ENCODE peak calls at places on chromosomes 7 and 10, in four cellular contexts. T is IMR-90, L is K562, M is GM12878. D is an unnamed sample.

GRCh38 chr7:87961754-87962153 is 27.7 kb downstream of the ADAM22 start:
- DNase-seq in T (no peak), L (no peak), M (no peak), D (no peak)

GRCh38 chr7:35185908-35186731 is 67.8 kb downstream of the TBX20 start:
- DNase-seq in T (peak), L (peak), M (no peak), D (peak)

GRCh38 chr7:19117870-19118608 is 603 bp upstream of the TWIST1 start:
- DNase-seq in T (peak), L (no peak), M (no peak), D (no peak)

GRCh38 chr10:52664629-52665028 is 108.0 kb downstream of the MBL2 start:
- DNase-seq in T (no peak), L (no peak), M (no peak), D (no peak)

GRCh38 chr10:23412223-23412622 is 26.7 kb upstream of the OTUD1 start:
- DNase-seq in T (peak), L (no peak), M (no peak), D (no peak)

GRCh38 chr7:50304158-50304910 is at the start of gene IKZF1:
- DNase-seq in T (no peak), L (peak), M (no peak), D (no peak)

GRCh38 chr10:95297402-95297801 is 6.6 kb upstream of the PDLIM1 start:
- DNase-seq in T (no peak), L (peak), M (no peak), D (no peak)

GRCh38 chr10:77800738-77801266 is 125.8 kb downstream of the DLG5 start:
- DNase-seq in T (peak), L (no peak), M (no peak), D (no peak)

GRCh38 chr10:118940386-118940785 is 89.1 kb upstream of the NANOS1 start:
- DNase-seq in T (no peak), L (no peak), M (no peak), D (no peak)

GRCh38 chr10:5481121-5481520 is 18.2 kb downstream of the CALML5 start:
- DNase-seq in T (no peak), L (no peak), M (no peak), D (no peak)

GRCh38 chr7:107610353-107610752 is 30.3 kb downstream of the BCAP29 start:
- DNase-seq in T (no peak), L (no peak), M (no peak), D (no peak)

GRCh38 chr10:122878799-122879338 is 512 bp downstream of the FAM24B start:
- DNase-seq in T (no peak), L (no peak), M (no peak), D (no peak)

GRCh38 chr10:112361951-112362770 is 11.8 kb upstream of the ACSL5 start:
- DNase-seq in T (peak), L (no peak), M (no peak), D (no peak)

GRCh38 chr10:63633677-63634487 is 112.7 kb downstream of the REEP3 start:
- DNase-seq in T (peak), L (peak), M (no peak), D (peak)

GRCh38 chr10:99528867-99529285 is 3.9 kb upstream of the NKX2-3 start:
- DNase-seq in T (no peak), L (no peak), M (no peak), D (no peak)

GRCh38 chr7:38773430-38773829 is 135.6 kb downstream of the VPS41 start:
- DNase-seq in T (peak), L (no peak), M (no peak), D (no peak)

GRCh38 chr10:52314822-52315552 is 906 bp downstream of the DKK1 start:
- DNase-seq in T (peak), L (no peak), M (no peak), D (peak)

GRCh38 chr7:70812511-70812910 is 319.4 kb upstream of the GALNT17 start:
- DNase-seq in T (no peak), L (no peak), M (no peak), D (no peak)

GRCh38 chr10:31758495-31758894 is 170.1 kb downstream of the ARHGAP12 start:
- DNase-seq in T (no peak), L (no peak), M (no peak), D (no peak)

GRCh38 chr7:14233026-14233897 is 243.8 kb upstream of the ETV1 start:
- DNase-seq in T (peak), L (no peak), M (no peak), D (no peak)

GRCh38 chr7:54992876-54993490 is 25.8 kb upstream of the EGFR start:
- DNase-seq in T (peak), L (no peak), M (no peak), D (no peak)

GRCh38 chr7:144835166-144835611 is 664 bp downstream of the TPK1 start:
- DNase-seq in T (peak), L (peak), M (peak), D (peak)

GRCh38 chr10:84156768-84157167 is 16.8 kb upstream of the GPR15LG start:
- DNase-seq in T (peak), L (no peak), M (no peak), D (no peak)

GRCh38 chr10:18400201-18400910 is 251.0 kb downstream of the NSUN6 start:
- DNase-seq in T (peak), L (peak), M (peak), D (peak)

GRCh38 chr7:151485006-151485732 is 34.5 kb downstream of the RHEB start:
- DNase-seq in T (peak), L (peak), M (no peak), D (peak)

GRCh38 chr7:17463511-17464085 is 165.1 kb downstream of the AHR start:
- DNase-seq in T (no peak), L (no peak), M (no peak), D (no peak)

GRCh38 chr10:87623191-87623590 is 36.5 kb upstream of the PAPSS2 start:
- DNase-seq in T (no peak), L (no peak), M (no peak), D (no peak)

GRCh38 chr7:11486271-11486670 is 345.7 kb downstream of the THSD7A start:
- DNase-seq in T (no peak), L (no peak), M (no peak), D (no peak)

GRCh38 chr10:26787362-26787761 is 73.4 kb downstream of the ABI1 start:
- DNase-seq in T (no peak), L (no peak), M (no peak), D (no peak)

GRCh38 chr7:143073556-143073955 is 21.4 kb downstream of the OR6V1 start:
- DNase-seq in T (no peak), L (no peak), M (no peak), D (no peak)

GRCh38 chr10:30510184-30510931 is 76.4 kb downstream of the MAP3K8 start:
- DNase-seq in T (peak), L (peak), M (no peak), D (peak)

DNA sequence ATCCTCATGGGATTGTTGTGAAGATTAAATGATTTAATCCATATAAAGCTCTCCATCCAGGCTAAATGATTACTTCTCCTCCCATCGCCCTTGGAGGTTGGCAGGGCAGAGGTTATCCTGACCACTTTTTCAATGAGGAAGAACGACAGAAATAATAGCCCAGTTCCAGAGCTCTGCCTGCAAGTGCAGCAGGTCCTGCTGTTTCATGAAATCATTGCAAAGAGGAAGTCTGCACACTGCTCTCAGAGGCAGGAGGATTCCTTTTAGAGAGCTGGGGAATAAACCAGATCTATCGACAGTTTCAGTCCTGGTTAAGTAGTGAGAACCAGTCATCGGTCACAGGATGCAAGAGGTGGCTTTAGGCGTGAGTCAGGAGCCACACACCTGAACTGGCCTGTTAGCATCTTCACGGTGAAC is 25.0 kb upstream of the CDH23 start:
- DNase-seq in T (no peak), L (no peak), M (peak), D (no peak)
- H3K4me2 ChIP-seq in T (no peak), L (no peak), M (peak), D (no peak)

GRCh38 chr10:108301002-108301401 is 1136.5 kb upstream of the SORCS1 start:
- DNase-seq in T (no peak), L (no peak), M (no peak), D (no peak)
- TF ChIP-seq ELK1 in T (no peak), L (no peak), M (no peak), D (no peak)

GRCh38 chr7:7682856-7683255 is 35.6 kb downstream of the RPA3 start:
- DNase-seq in T (no peak), L (no peak), M (no peak), D (no peak)
- H3K4me2 ChIP-seq in T (no peak), L (no peak), M (no peak), D (no peak)

DNA sequence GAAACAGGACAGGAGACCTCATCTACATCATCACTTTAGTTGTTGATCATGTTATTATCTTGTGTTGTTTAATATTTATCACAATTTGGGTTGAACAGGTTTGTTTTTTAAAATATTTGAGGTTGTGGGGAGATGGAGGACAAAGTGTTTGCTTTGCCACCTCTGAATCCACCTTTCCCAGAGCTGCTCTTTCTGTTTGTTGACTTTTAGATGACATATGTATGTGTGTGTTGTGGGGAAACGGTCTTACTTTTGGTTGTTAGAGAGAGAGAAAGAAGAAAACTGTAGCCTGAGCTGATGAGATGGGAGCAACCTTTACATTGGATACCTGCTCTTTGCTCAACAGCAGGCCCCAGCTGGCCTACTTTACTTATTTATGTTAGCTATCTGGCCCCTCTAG is 19.0 kb upstream of the SLC16A12 start:
- DNase-seq in T (no peak), L (no peak), M (no peak), D (no peak)
- TF ChIP-seq ELK1 in T (no peak), L (no peak), M (no peak), D (no peak)

GRCh38 chr10:24963646-24964045 is 11.2 kb upstream of the PRTFDC1 start:
- DNase-seq in T (no peak), L (no peak), M (no peak), D (no peak)
- H3K4me2 ChIP-seq in T (no peak), L (no peak), M (no peak), D (peak)

DNA sequence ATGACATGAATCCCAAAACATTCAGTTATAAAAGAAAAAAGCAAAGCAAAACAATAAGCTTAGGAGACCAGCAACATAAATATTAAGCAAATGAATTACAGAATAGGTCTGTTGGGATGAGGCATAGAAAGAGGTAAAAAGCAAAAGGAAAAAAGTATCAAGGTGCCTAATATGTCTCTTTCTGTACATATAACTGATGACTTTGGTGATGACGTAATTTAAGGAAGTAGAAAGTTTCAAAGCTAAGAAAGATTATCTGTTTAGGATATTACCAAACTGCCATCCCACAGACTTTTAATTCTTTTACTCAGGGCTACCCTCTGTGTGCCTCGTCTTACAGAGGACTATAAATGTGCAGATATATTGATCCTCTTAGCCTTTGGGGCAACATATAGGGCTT is 1066.5 kb downstream of the SORCS3 start:
- DNase-seq in T (no peak), L (no peak), M (no peak), D (no peak)
- TF ChIP-seq ELK1 in T (no peak), L (no peak), M (no peak), D (no peak)

GRCh38 chr7:47936323-47936722 is 11.9 kb downstream of the PKD1L1 start:
- DNase-seq in T (no peak), L (no peak), M (no peak), D (no peak)

GRCh38 chr7:47935336-47935735 is 12.9 kb downstream of the PKD1L1 start:
- DNase-seq in T (no peak), L (no peak), M (no peak), D (no peak)

GRCh38 chr7:47933229-47933628 is 15.0 kb downstream of the PKD1L1 start:
- DNase-seq in T (no peak), L (no peak), M (no peak), D (no peak)

GRCh38 chr7:47932466-47933037 is 15.7 kb downstream of the PKD1L1 start:
- DNase-seq in T (no peak), L (no peak), M (no peak), D (no peak)

GRCh38 chr7:47934831-47935230 is 13.4 kb downstream of the PKD1L1 start:
- DNase-seq in T (no peak), L (no peak), M (no peak), D (no peak)
- H3K4me2 ChIP-seq in T (no peak), L (no peak), M (no peak), D (no peak)

DNA sequence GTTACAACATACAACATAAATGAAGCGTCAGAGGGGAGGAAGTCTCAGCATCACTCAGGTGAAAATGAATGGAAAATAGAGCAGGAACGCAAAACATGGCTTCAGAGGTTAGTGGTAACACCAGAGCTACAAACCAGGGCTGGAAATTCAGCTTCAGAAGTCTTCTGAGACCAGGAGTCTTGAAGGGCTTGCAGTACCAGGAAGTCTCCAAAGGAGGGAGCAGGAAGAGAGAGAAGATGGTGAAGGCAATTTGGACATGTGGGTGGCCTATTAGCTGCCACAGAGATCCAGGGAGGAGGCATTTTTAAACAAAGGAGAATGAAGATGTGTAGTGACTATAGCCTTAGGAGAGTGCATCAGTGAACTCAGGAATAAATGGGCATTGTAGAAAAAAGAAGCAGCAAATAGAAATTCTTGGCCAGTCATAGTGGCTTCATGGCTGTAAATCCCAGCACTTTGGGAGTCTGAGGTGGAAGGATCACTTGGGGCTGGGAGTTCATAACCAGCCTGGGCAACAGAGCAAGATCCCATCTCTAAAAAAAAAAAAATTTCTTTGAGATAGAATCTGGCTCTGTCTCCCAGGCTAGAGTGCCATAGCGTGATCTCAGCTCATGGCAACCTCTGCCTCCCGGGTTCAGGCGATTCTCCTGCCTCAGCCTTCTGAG is 9.3 kb upstream of the TET1 start:
- DNase-seq in T (peak), L (peak), M (no peak), D (peak)
- TF ChIP-seq ELK1 in T (no peak), L (no peak), M (no peak), D (no peak)

GRCh38 chr7:30914611-30915601 is 3.3 kb downstream of the AQP1 start:
- DNase-seq in T (peak), L (peak), M (no peak), D (peak)
- H3K4me2 ChIP-seq in T (no peak), L (peak), M (no peak), D (no peak)